ENCODE peak calls at places on chromosomes 7 and 10, in six cellular contexts. R, Y, H, Q, Z and X are unnamed samples.

GRCh38 chr10:75746356-75746755 is 314.9 kb downstream of the LRMDA start:
- DNase-seq in Y (no peak), Q (no peak), Z (no peak), R (no peak), H (no peak), X (no peak)

GRCh38 chr7:3412871-3413270 is 111.8 kb downstream of the SDK1 start:
- DNase-seq in Q (no peak), R (no peak), Z (no peak), H (no peak), Y (no peak), X (no peak)

GRCh38 chr10:119658274-119658673 is 7.1 kb downstream of the BAG3 start:
- DNase-seq in R (peak), Y (peak), Z (no peak), H (peak), Q (peak), X (no peak)

GRCh38 chr7:99473315-99473596 is 566 bp downstream of the ZNF789 start:
- DNase-seq in H (peak), Z (no peak), R (peak), Y (no peak), Q (peak), X (peak)

GRCh38 chr10:119667562-119668328 is 16.6 kb downstream of the BAG3 start:
- DNase-seq in Z (no peak), Y (no peak), H (no peak), R (peak), Q (peak), X (peak)

GRCh38 chr7:141220263-141220662 is 146.4 kb downstream of the TMEM178B start:
- DNase-seq in H (no peak), Z (no peak), R (peak), Q (no peak), Y (no peak), X (no peak)

GRCh38 chr7:29516491-29516890 is 47.1 kb upstream of the PRR15 start:
- DNase-seq in Y (no peak), Q (no peak), R (no peak), Z (no peak), H (no peak), X (no peak)

GRCh38 chr7:38736135-38736534 is 105.0 kb upstream of the AMPH start:
- DNase-seq in R (no peak), Q (peak), H (no peak), Z (no peak), Y (no peak), X (no peak)

GRCh38 chr7:93194368-93194767 is 31.9 kb downstream of the HEPACAM2 start:
- DNase-seq in Z (no peak), H (no peak), R (no peak), Y (no peak), Q (peak), X (peak)

GRCh38 chr10:102467971-102468438 is 16.7 kb upstream of the C10orf95 start:
- DNase-seq in H (peak), Y (no peak), Q (no peak), R (no peak), Z (no peak), X (no peak)

GRCh38 chr7:157528785-157529341 is 192.1 kb downstream of the DNAJB6 start:
- DNase-seq in Q (no peak), R (no peak), Z (peak), Y (peak), H (no peak), X (no peak)

GRCh38 chr7:1920266-1920681 is 250.2 kb downstream of the ELFN1 start:
- DNase-seq in H (no peak), Y (no peak), R (no peak), Q (no peak), Z (peak), X (no peak)

GRCh38 chr7:44735403-44736165 is 13.1 kb upstream of the ZMIZ2 start:
- DNase-seq in Q (peak), Y (no peak), Z (peak), R (no peak), H (no peak), X (peak)

GRCh38 chr7:154927624-154928125 is 75.2 kb downstream of the PAXIP1 start:
- DNase-seq in H (peak), R (peak), Y (no peak), Q (peak), Z (peak), X (peak)

GRCh38 chr10:7667262-7668141 is 736 bp upstream of the ITIH5 start:
- DNase-seq in H (no peak), Q (no peak), Z (no peak), Y (no peak), R (peak), X (no peak)

DNA sequence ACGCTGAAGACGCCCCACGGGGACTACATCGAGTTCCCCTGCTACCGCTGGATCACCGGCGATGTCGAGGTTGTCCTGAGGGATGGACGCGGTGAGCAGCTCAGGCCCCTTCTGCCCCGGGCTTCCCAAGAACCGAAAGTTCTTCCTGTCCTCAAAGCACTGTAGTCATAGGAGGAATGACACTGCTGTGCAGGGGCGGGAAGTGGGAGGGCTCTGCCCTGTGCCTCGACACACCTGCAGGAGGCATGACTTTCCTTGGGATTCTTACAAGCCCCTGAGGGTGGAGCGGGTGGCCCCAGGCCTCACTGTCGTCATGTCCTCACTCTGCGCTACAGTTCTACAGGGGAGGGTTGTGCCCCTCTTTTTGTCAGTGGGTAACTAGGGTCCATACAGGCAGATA is 8.6 kb downstream of the ALOX5 start:
- DNase-seq in H (no peak), Y (no peak), R (no peak), Z (no peak), Q (no peak), X (no peak)
- H3K27ac ChIP-seq in H (no peak), Y (no peak), R (no peak), Z (no peak), Q (no peak), X (no peak)

GRCh38 chr7:120995659-120996058 is 7.1 kb downstream of the CPED1 start:
- DNase-seq in R (no peak), Q (no peak), Y (no peak), Z (no peak), H (no peak), X (no peak)
- H3K27ac ChIP-seq in R (no peak), Q (peak), Y (no peak), Z (no peak), H (no peak), X (no peak)

GRCh38 chr10:124989526-124989925 is 47.6 kb downstream of the ZRANB1 start:
- DNase-seq in R (no peak), Q (no peak), Z (no peak), Y (no peak), H (no peak), X (no peak)

GRCh38 chr10:124983321-124983720 is 41.4 kb downstream of the ZRANB1 start:
- DNase-seq in Y (no peak), Z (no peak), H (no peak), Q (no peak), R (no peak), X (no peak)

GRCh38 chr10:124987788-124988187 is 45.9 kb downstream of the ZRANB1 start:
- DNase-seq in Q (no peak), H (no peak), R (no peak), Y (no peak), Z (no peak), X (no peak)

GRCh38 chr10:124985162-124985561 is 43.2 kb downstream of the ZRANB1 start:
- DNase-seq in H (no peak), Z (no peak), Y (no peak), Q (no peak), R (no peak), X (no peak)

GRCh38 chr10:124984376-124984775 is 42.5 kb downstream of the ZRANB1 start:
- DNase-seq in Q (no peak), Y (no peak), H (no peak), Z (no peak), R (no peak), X (no peak)
- H3K27ac ChIP-seq in Q (no peak), Y (no peak), H (no peak), Z (no peak), R (no peak), X (no peak)

GRCh38 chr10:50416885-50417284 is 165.6 kb upstream of the ASAH2 start:
- DNase-seq in Q (no peak), Z (no peak), R (no peak), Y (no peak), H (no peak), X (no peak)

GRCh38 chr10:50417906-50418697 is 166.8 kb upstream of the ASAH2 start:
- DNase-seq in H (peak), Y (peak), Z (peak), R (peak), Q (peak), X (peak)

GRCh38 chr10:50419091-50419490 is 167.8 kb upstream of the ASAH2 start:
- DNase-seq in R (no peak), H (no peak), Q (no peak), Y (no peak), Z (no peak), X (no peak)

GRCh38 chr10:50416181-50416824 is 165.0 kb upstream of the ASAH2 start:
- DNase-seq in Z (no peak), H (no peak), R (no peak), Q (peak), Y (no peak), X (no peak)

DNA sequence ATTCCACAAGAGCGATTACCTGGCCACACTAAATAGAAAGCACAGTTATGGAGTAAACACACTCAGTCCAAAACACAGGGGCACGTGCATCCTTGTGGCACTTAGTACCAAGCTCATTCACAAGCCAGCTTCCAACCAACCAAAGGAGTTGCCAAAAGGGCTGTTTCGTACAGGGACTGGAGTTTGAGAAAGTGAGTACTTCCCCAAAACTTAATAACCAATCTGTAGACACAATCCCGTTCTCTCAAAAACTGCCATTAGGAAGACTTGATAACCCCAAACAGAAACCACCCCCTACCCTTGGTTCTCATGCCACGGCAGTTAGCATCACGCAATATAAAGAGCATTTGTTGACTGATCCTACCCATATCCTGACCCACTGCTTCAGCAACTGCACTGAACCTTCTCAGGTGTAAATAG is 166.2 kb upstream of the ASAH2 start:
- DNase-seq in Z (no peak), H (no peak), R (no peak), Q (peak), Y (no peak), X (no peak)
- H3K27ac ChIP-seq in Z (no peak), H (peak), R (no peak), Q (no peak), Y (peak), X (peak)

DNA sequence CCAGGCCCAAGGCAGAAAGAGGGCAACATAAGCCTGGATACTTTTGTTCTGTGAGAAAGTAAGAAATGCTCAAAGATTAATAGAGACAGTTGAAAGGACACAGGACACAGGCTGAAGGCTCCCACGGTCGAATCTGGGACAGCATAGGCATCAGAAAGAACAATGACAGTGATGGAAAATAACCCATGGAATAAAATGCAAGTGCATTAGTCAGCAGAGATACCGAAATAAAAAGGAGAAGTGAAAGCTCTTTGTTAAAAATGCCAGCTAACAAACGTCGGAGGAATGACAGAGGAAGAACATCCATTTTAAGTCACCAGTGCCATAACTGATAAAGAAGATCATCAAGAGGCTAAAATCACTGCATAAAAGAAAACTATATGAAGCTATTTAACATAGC is 19.7 kb upstream of the AGAP5 start:
- DNase-seq in Q (no peak), Z (no peak), R (no peak), H (no peak), Y (no peak), X (no peak)
- H3K27ac ChIP-seq in Q (no peak), Z (no peak), R (no peak), H (no peak), Y (no peak), X (no peak)

GRCh38 chr10:113131611-113132330 is 181.7 kb downstream of the TCF7L2 start:
- DNase-seq in Q (peak), Y (no peak), R (peak), Z (no peak), H (no peak), X (no peak)

GRCh38 chr10:113126506-113127192 is 176.6 kb downstream of the TCF7L2 start:
- DNase-seq in Q (peak), R (peak), H (peak), Y (peak), Z (peak), X (no peak)

GRCh38 chr10:113128450-113129105 is 178.5 kb downstream of the TCF7L2 start:
- DNase-seq in Z (no peak), Y (no peak), Q (no peak), R (peak), H (no peak), X (no peak)

GRCh38 chr10:113129117-113129516 is 179.1 kb downstream of the TCF7L2 start:
- DNase-seq in Y (no peak), R (peak), H (no peak), Q (no peak), Z (no peak), X (no peak)

GRCh38 chr10:113127285-113128283 is 177.5 kb downstream of the TCF7L2 start:
- DNase-seq in H (no peak), Q (no peak), Y (no peak), Z (no peak), R (peak), X (no peak)
- H3K27ac ChIP-seq in H (no peak), Q (no peak), Y (no peak), Z (no peak), R (peak), X (no peak)